ENCODE peak calls at places on chromosomes 3 and 15, in four cellular contexts. One of them, this sample, is unnamed.

GRCh38 chr3:189486556-189486955 is 144.6 kb upstream of the TP63 start:
- DNase-seq in uterus: no peak
- DNase-seq in psoas muscle: no peak
- DNase-seq in cardiac fibroblast: no peak
- DNase-seq in this sample: no peak

GRCh38 chr15:48336940-48337339 is 5.7 kb downstream of the DUT start:
- DNase-seq in uterus: no peak
- DNase-seq in psoas muscle: no peak
- DNase-seq in cardiac fibroblast: peak; percentile 13
- DNase-seq in this sample: no peak

GRCh38 chr3:82475306-82475705 is 713.9 kb upstream of the GBE1 start:
- DNase-seq in uterus: no peak
- DNase-seq in psoas muscle: no peak
- DNase-seq in cardiac fibroblast: no peak
- DNase-seq in this sample: no peak

GRCh38 chr3:55951371-55951770 is 464.3 kb upstream of the WNT5A start:
- DNase-seq in uterus: no peak
- DNase-seq in psoas muscle: no peak
- DNase-seq in cardiac fibroblast: no peak
- DNase-seq in this sample: no peak

GRCh38 chr3:176971613-176972174 is 225.6 kb downstream of the TBL1XR1 start:
- DNase-seq in uterus: no peak
- DNase-seq in psoas muscle: no peak
- DNase-seq in cardiac fibroblast: no peak
- DNase-seq in this sample: peak; percentile 61

GRCh38 chr3:64225695-64226499 is 631 bp upstream of the PRICKLE2 start:
- DNase-seq in uterus: no peak
- DNase-seq in psoas muscle: no peak
- DNase-seq in cardiac fibroblast: no peak
- DNase-seq in this sample: no peak

GRCh38 chr3:3109407-3110298 is 521 bp downstream of the IL5RA start:
- DNase-seq in uterus: no peak
- DNase-seq in psoas muscle: no peak
- DNase-seq in cardiac fibroblast: peak; percentile 8
- DNase-seq in this sample: no peak

GRCh38 chr3:46293991-46294833 is 52.0 kb downstream of the CCR3 start:
- DNase-seq in uterus: no peak
- DNase-seq in psoas muscle: no peak
- DNase-seq in cardiac fibroblast: no peak
- DNase-seq in this sample: no peak

GRCh38 chr15:29538110-29538509 is 268.5 kb upstream of the NSMCE3 start:
- DNase-seq in uterus: no peak
- DNase-seq in psoas muscle: no peak
- DNase-seq in cardiac fibroblast: no peak
- DNase-seq in this sample: no peak

GRCh38 chr15:48149858-48150257 is 28.2 kb downstream of the MYEF2 start:
- DNase-seq in uterus: no peak
- DNase-seq in psoas muscle: no peak
- DNase-seq in cardiac fibroblast: peak; percentile 46
- DNase-seq in this sample: no peak

GRCh38 chr15:63374686-63375520 is 6.7 kb downstream of the CA12 start:
- DNase-seq in uterus: no peak
- DNase-seq in psoas muscle: peak; percentile 48
- DNase-seq in cardiac fibroblast: peak; percentile 81
- DNase-seq in this sample: no peak

DNA sequence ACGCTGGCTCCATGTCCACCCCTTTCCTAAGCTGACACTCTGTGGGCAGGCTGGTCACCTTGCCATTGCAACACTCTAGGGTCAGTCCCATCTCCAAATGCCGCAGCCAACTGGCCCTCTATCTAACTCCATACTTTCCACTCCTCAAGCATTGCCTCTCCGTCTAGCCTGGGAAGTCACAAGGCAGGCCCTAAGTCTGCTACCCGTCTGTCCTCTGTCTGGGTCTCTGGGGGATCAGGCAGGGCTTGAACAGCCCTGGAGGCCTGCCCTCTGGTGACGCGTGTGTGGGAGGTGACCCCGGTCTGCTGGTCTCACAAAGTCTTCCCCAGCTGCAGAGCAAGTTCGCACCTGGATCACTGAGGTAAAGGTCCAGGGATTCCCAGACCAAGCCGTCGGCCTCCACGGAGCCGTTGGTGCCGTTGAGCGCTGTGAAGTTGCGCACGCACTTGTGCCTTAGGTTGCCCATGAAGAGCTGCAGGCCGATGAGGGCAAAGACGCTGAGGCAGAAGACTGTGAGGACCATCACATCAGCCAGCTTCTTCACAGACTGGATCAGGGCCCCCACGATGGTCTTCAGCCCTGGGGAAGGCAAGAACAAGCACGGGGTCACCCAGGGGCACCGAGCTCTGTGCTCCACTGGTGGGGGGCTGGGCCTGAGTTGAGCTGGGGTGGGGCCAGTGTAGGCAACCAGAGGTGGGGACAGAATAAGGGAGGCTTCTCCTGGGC is 39.9 kb downstream of the SCN5A start:
- DNase-seq in uterus: no peak
- DNase-seq in psoas muscle: no peak
- DNase-seq in cardiac fibroblast: no peak
- DNase-seq in this sample: no peak
- H3K4me3 ChIP-seq in uterus: no peak overlapping the region
- H3K4me3 ChIP-seq in psoas muscle: no peak overlapping the region
- H3K4me3 ChIP-seq in cardiac fibroblast: no peak overlapping the region
- H3K4me3 ChIP-seq in this sample: no peak overlapping the region

GRCh38 chr3:62373714-62374333 is 474 bp upstream of the FEZF2 start:
- DNase-seq in uterus: no peak
- DNase-seq in psoas muscle: no peak
- DNase-seq in cardiac fibroblast: no peak
- DNase-seq in this sample: no peak

GRCh38 chr3:62371735-62372591 is 1.4 kb downstream of the FEZF2 start:
- DNase-seq in uterus: no peak
- DNase-seq in psoas muscle: no peak
- DNase-seq in cardiac fibroblast: no peak
- DNase-seq in this sample: no peak

GRCh38 chr3:62372621-62373041 is 719 bp downstream of the FEZF2 start:
- DNase-seq in uterus: no peak
- DNase-seq in psoas muscle: no peak
- DNase-seq in cardiac fibroblast: no peak
- DNase-seq in this sample: no peak

GRCh38 chr3:62374375-62374876 is 1.1 kb upstream of the FEZF2 start:
- DNase-seq in uterus: no peak
- DNase-seq in psoas muscle: no peak
- DNase-seq in cardiac fibroblast: no peak
- DNase-seq in this sample: no peak

DNA sequence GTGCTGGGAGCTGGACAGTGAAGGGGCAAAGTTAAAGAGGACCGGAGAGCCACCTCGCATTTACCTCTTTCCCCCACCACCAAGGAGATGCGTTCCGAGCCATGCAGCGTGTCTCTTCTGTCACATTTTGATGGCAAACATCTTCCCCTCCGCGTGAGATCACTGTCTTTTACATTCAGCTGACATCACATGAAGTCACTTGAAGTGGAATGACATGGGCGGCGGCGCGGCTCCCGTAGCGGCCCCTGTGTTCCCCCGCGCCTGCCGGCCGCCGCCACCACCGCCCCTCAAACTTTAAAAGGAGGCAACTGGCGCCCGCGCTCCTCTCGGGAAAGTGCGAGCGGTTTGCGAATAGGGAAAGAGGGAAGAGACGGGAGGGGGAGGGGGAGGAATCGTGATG is at the start of gene FEZF2:
- DNase-seq in uterus: no peak
- DNase-seq in psoas muscle: no peak
- DNase-seq in cardiac fibroblast: no peak
- DNase-seq in this sample: no peak
- H3K4me3 ChIP-seq in uterus: no peak within 1 kb of the TSS
- H3K4me3 ChIP-seq in psoas muscle: peak within 1 kb of the TSS; percentile 55
- H3K4me3 ChIP-seq in cardiac fibroblast: peak within 1 kb of the TSS; percentile 28
- H3K4me3 ChIP-seq in this sample: no peak within 1 kb of the TSS

GRCh38 chr3:124032351-124032880 is 40.5 kb upstream of the ROPN1 start:
- DNase-seq in uterus: peak; percentile 59
- DNase-seq in psoas muscle: peak; percentile 45
- DNase-seq in cardiac fibroblast: peak; percentile 52
- DNase-seq in this sample: no peak
- H3K4me3 ChIP-seq in uterus: peak overlapping the region; percentile 58
- H3K4me3 ChIP-seq in psoas muscle: peak overlapping the region; percentile 87
- H3K4me3 ChIP-seq in cardiac fibroblast: peak overlapping the region; percentile 63
- H3K4me3 ChIP-seq in this sample: peak overlapping the region; percentile 24

DNA sequence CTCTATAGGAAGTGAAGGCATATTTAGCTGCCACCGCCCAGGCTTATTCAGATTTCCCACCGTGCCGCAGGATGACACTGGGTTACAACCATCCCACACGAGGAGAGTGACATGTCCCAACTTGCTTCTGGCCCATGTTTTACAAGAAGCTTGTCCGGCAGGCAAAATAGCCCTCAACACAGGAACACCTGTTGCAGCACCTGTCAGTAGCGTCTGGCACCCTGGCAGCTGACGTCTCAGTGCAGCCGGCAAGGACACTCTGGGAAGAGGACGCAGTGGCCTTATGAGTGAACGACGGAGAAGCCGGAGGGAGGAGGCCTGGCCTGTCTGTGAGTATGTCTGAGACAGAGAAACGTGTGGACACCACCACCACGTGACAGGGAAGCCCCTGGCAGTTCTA is 32.1 kb downstream of the FAM174B start:
- DNase-seq in uterus: no peak
- DNase-seq in psoas muscle: peak; percentile 73
- DNase-seq in cardiac fibroblast: no peak
- DNase-seq in this sample: no peak
- H3K4me3 ChIP-seq in uterus: no peak overlapping the region
- H3K4me3 ChIP-seq in psoas muscle: no peak overlapping the region
- H3K4me3 ChIP-seq in cardiac fibroblast: no peak overlapping the region
- H3K4me3 ChIP-seq in this sample: no peak overlapping the region

DNA sequence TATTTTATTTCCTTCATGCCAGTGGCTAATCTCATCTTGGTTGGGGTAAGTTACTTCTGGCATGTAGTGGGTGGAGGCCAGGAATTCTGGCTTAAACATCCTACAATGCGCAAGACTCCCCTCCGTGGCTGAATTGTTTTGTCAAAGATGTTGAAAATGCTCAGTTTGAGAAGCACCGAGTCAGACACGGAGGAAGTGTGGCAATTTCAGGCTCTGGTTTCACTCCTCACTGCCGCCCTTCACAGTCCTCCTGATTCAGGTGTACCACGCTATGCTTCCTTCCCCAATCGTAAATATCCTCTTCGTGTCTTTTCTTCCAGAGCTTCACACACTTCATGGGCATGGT is 150.7 kb downstream of the OPA1 start:
- DNase-seq in uterus: no peak
- DNase-seq in psoas muscle: no peak
- DNase-seq in cardiac fibroblast: peak; percentile 13
- DNase-seq in this sample: no peak
- H3K4me3 ChIP-seq in uterus: no peak overlapping the region
- H3K4me3 ChIP-seq in psoas muscle: no peak overlapping the region
- H3K4me3 ChIP-seq in cardiac fibroblast: no peak overlapping the region
- H3K4me3 ChIP-seq in this sample: no peak overlapping the region

GRCh38 chr3:30435950-30436349 is 170.5 kb upstream of the TGFBR2 start:
- DNase-seq in uterus: no peak
- DNase-seq in psoas muscle: no peak
- DNase-seq in cardiac fibroblast: no peak
- DNase-seq in this sample: no peak
- H3K4me3 ChIP-seq in uterus: peak overlapping the region; percentile 7
- H3K4me3 ChIP-seq in psoas muscle: peak overlapping the region; percentile 49
- H3K4me3 ChIP-seq in cardiac fibroblast: no peak overlapping the region
- H3K4me3 ChIP-seq in this sample: no peak overlapping the region

GRCh38 chr15:89893027-89893426 is 767 bp downstream of the AP3S2 start:
- DNase-seq in uterus: no peak
- DNase-seq in psoas muscle: no peak
- DNase-seq in cardiac fibroblast: peak; percentile 56
- DNase-seq in this sample: no peak
- H3K4me3 ChIP-seq in uterus: peak overlapping the region; percentile 86
- H3K4me3 ChIP-seq in psoas muscle: peak overlapping the region; percentile 89
- H3K4me3 ChIP-seq in cardiac fibroblast: peak overlapping the region; percentile 96
- H3K4me3 ChIP-seq in this sample: peak overlapping the region; percentile 89

GRCh38 chr3:29385056-29385455 is 104.2 kb downstream of the RBMS3 start:
- DNase-seq in uterus: no peak
- DNase-seq in psoas muscle: no peak
- DNase-seq in cardiac fibroblast: peak; percentile 52
- DNase-seq in this sample: no peak
- H3K4me3 ChIP-seq in uterus: no peak overlapping the region
- H3K4me3 ChIP-seq in psoas muscle: no peak overlapping the region
- H3K4me3 ChIP-seq in cardiac fibroblast: peak overlapping the region; percentile 1
- H3K4me3 ChIP-seq in this sample: no peak overlapping the region

DNA sequence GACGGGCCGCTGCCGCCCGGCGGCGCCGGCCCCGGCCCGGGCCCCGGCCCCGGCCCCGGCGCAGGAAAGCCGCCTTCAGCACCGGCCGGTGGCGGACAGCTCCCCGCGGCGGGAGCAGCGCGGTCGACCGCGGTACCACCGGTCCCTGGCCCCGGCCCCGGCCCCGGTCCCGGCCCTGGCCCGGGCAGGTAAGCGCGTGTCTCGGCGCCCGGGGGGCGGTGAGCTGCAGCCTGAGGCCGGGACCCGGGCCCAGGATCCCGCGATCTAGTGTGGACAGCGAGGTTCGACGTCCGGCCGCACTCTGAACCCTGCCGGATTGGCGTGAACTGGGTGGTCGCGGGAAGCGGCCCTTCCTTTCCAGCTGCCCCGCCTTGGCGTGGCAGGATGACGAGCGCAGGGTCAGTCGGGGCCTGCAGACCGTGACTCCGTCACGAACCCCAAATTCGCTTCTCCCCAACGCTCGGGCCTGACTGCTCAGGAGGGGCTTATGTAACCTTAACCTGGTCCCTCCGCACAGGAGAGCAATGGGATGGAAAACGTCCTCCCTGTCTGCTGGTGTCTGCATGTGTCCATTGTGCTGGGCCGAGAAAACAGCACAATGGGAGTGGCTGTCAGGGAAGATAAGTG is 475 bp downstream of the BSN start:
- DNase-seq in uterus: no peak
- DNase-seq in psoas muscle: peak; percentile 62
- DNase-seq in cardiac fibroblast: peak; percentile 48
- DNase-seq in this sample: no peak
- H3K4me3 ChIP-seq in uterus: peak overlapping the region; percentile 93
- H3K4me3 ChIP-seq in psoas muscle: peak overlapping the region; percentile 94
- H3K4me3 ChIP-seq in cardiac fibroblast: peak overlapping the region; percentile 73
- H3K4me3 ChIP-seq in this sample: peak overlapping the region; percentile 53

This sample was measured in Jurkat, Clone E6-1.